ENCODE peak calls at places on chromosome 6, in six cellular contexts. One of them, this sample, is unnamed.

GRCh38 chr6:94089915-94090314 is 670.6 kb upstream of the EPHA7 start:
- DNase-seq in EL: no peak
- DNase-seq in NCI-H2081: no peak
- DNase-seq in fibroblast of the aortic adventitia: no peak
- DNase-seq in hippocampal formation: no peak
- DNase-seq in epithelial cell of proximal tubule: no peak
- DNase-seq in this sample: no peak

GRCh38 chr6:114989279-114989964 is 646.6 kb upstream of the HS3ST5 start:
- DNase-seq in EL: no peak
- DNase-seq in NCI-H2081: no peak
- DNase-seq in fibroblast of the aortic adventitia: no peak
- DNase-seq in hippocampal formation: no peak
- DNase-seq in epithelial cell of proximal tubule: no peak
- DNase-seq in this sample: no peak

GRCh38 chr6:53321701-53322100 is 27.0 kb downstream of the ELOVL5 start:
- DNase-seq in EL: no peak
- DNase-seq in NCI-H2081: no peak
- DNase-seq in fibroblast of the aortic adventitia: no peak
- DNase-seq in hippocampal formation: no peak
- DNase-seq in epithelial cell of proximal tubule: no peak
- DNase-seq in this sample: no peak

GRCh38 chr6:149316740-149317655 is 514 bp upstream of the TAB2 start:
- DNase-seq in EL: peak; percentile 94
- DNase-seq in NCI-H2081: peak; percentile 77
- DNase-seq in fibroblast of the aortic adventitia: peak; percentile 88
- DNase-seq in hippocampal formation: peak; percentile 78
- DNase-seq in epithelial cell of proximal tubule: no peak
- DNase-seq in this sample: peak; percentile 98

GRCh38 chr6:84728602-84729001 is 35.8 kb downstream of the TBX18 start:
- DNase-seq in EL: peak; percentile 35
- DNase-seq in NCI-H2081: peak; percentile 1
- DNase-seq in fibroblast of the aortic adventitia: no peak
- DNase-seq in hippocampal formation: no peak
- DNase-seq in epithelial cell of proximal tubule: no peak
- DNase-seq in this sample: peak; percentile 13

GRCh38 chr6:132715204-132715603 is 1.3 kb upstream of the VNN1 start:
- DNase-seq in EL: peak; percentile 65
- DNase-seq in NCI-H2081: no peak
- DNase-seq in fibroblast of the aortic adventitia: peak; percentile 52
- DNase-seq in hippocampal formation: peak; percentile 61
- DNase-seq in epithelial cell of proximal tubule: no peak
- DNase-seq in this sample: peak; percentile 32

GRCh38 chr6:132298344-132298949 is 102.8 kb downstream of the MOXD1 start:
- DNase-seq in EL: peak; percentile 46
- DNase-seq in NCI-H2081: peak; percentile 17
- DNase-seq in fibroblast of the aortic adventitia: peak; percentile 76
- DNase-seq in hippocampal formation: peak; percentile 38
- DNase-seq in epithelial cell of proximal tubule: no peak
- DNase-seq in this sample: peak; percentile 72

GRCh38 chr6:113461153-113461897 is 395.8 kb upstream of the MARCKS start:
- DNase-seq in EL: no peak
- DNase-seq in NCI-H2081: no peak
- DNase-seq in fibroblast of the aortic adventitia: peak; percentile 79
- DNase-seq in hippocampal formation: no peak
- DNase-seq in epithelial cell of proximal tubule: no peak
- DNase-seq in this sample: no peak

GRCh38 chr6:73722318-73723060 is 26.5 kb downstream of the CD109 start:
- DNase-seq in EL: peak; percentile 88
- DNase-seq in NCI-H2081: no peak
- DNase-seq in fibroblast of the aortic adventitia: peak; percentile 80
- DNase-seq in hippocampal formation: no peak
- DNase-seq in epithelial cell of proximal tubule: no peak
- DNase-seq in this sample: peak; percentile 77

GRCh38 chr6:52515219-52515960 is 61.5 kb downstream of the TRAM2 start:
- DNase-seq in EL: peak; percentile 53
- DNase-seq in NCI-H2081: no peak
- DNase-seq in fibroblast of the aortic adventitia: no peak
- DNase-seq in hippocampal formation: no peak
- DNase-seq in epithelial cell of proximal tubule: no peak
- DNase-seq in this sample: no peak

GRCh38 chr6:38640216-38640909 is 634 bp upstream of the BTBD9 start:
- DNase-seq in EL: peak; percentile 7
- DNase-seq in NCI-H2081: no peak
- DNase-seq in fibroblast of the aortic adventitia: peak; percentile 17
- DNase-seq in hippocampal formation: no peak
- DNase-seq in epithelial cell of proximal tubule: no peak
- DNase-seq in this sample: peak; percentile 5

GRCh38 chr6:369559-370431 is 21.8 kb upstream of the IRF4 start:
- DNase-seq in EL: no peak
- DNase-seq in NCI-H2081: no peak
- DNase-seq in fibroblast of the aortic adventitia: no peak
- DNase-seq in hippocampal formation: no peak
- DNase-seq in epithelial cell of proximal tubule: no peak
- DNase-seq in this sample: no peak

GRCh38 chr6:80742481-80742880 is 636.0 kb downstream of the BCKDHB start:
- DNase-seq in EL: peak; percentile 64
- DNase-seq in NCI-H2081: peak; percentile 34
- DNase-seq in fibroblast of the aortic adventitia: peak; percentile 77
- DNase-seq in hippocampal formation: no peak
- DNase-seq in epithelial cell of proximal tubule: peak; percentile 9
- DNase-seq in this sample: peak; percentile 54

GRCh38 chr6:51854347-51854746 is 233.1 kb downstream of the PKHD1 start:
- DNase-seq in EL: no peak
- DNase-seq in NCI-H2081: no peak
- DNase-seq in fibroblast of the aortic adventitia: no peak
- DNase-seq in hippocampal formation: no peak
- DNase-seq in epithelial cell of proximal tubule: no peak
- DNase-seq in this sample: no peak

GRCh38 chr6:138349891-138350290 is 27.8 kb upstream of the SMIM28 start:
- DNase-seq in EL: peak; percentile 8
- DNase-seq in NCI-H2081: no peak
- DNase-seq in fibroblast of the aortic adventitia: peak; percentile 54
- DNase-seq in hippocampal formation: no peak
- DNase-seq in epithelial cell of proximal tubule: no peak
- DNase-seq in this sample: peak; percentile 75

GRCh38 chr6:106511274-106512047 is 117.8 kb downstream of the RTN4IP1 start:
- DNase-seq in EL: peak; percentile 80
- DNase-seq in NCI-H2081: no peak
- DNase-seq in fibroblast of the aortic adventitia: peak; percentile 63
- DNase-seq in hippocampal formation: no peak
- DNase-seq in epithelial cell of proximal tubule: no peak
- DNase-seq in this sample: peak; percentile 75

GRCh38 chr6:69084746-69085335 is 449.8 kb downstream of the ADGRB3 start:
- DNase-seq in EL: peak; percentile 25
- DNase-seq in NCI-H2081: no peak
- DNase-seq in fibroblast of the aortic adventitia: no peak
- DNase-seq in hippocampal formation: no peak
- DNase-seq in epithelial cell of proximal tubule: no peak
- DNase-seq in this sample: no peak

GRCh38 chr6:39610229-39610628 is 115.0 kb downstream of the KIF6 start:
- DNase-seq in EL: no peak
- DNase-seq in NCI-H2081: no peak
- DNase-seq in fibroblast of the aortic adventitia: no peak
- DNase-seq in hippocampal formation: no peak
- DNase-seq in epithelial cell of proximal tubule: peak; percentile 19
- DNase-seq in this sample: peak; percentile 61

GRCh38 chr6:13836170-13836569 is 21.8 kb upstream of the MCUR1 start:
- DNase-seq in EL: no peak
- DNase-seq in NCI-H2081: no peak
- DNase-seq in fibroblast of the aortic adventitia: no peak
- DNase-seq in hippocampal formation: no peak
- DNase-seq in epithelial cell of proximal tubule: no peak
- DNase-seq in this sample: no peak

GRCh38 chr6:40308533-40309306 is 278.4 kb downstream of the LRFN2 start:
- DNase-seq in EL: peak; percentile 41
- DNase-seq in NCI-H2081: peak; percentile 55
- DNase-seq in fibroblast of the aortic adventitia: peak; percentile 40
- DNase-seq in hippocampal formation: peak; percentile 26
- DNase-seq in epithelial cell of proximal tubule: no peak
- DNase-seq in this sample: peak; percentile 62

GRCh38 chr6:137920331-137920730 is 53.3 kb downstream of the TNFAIP3 start:
- DNase-seq in EL: no peak
- DNase-seq in NCI-H2081: no peak
- DNase-seq in fibroblast of the aortic adventitia: no peak
- DNase-seq in hippocampal formation: no peak
- DNase-seq in epithelial cell of proximal tubule: no peak
- DNase-seq in this sample: no peak

GRCh38 chr6:168007592-168008338 is 10.3 kb downstream of the KIF25 start:
- DNase-seq in EL: peak; percentile 98
- DNase-seq in NCI-H2081: no peak
- DNase-seq in fibroblast of the aortic adventitia: peak; percentile 99
- DNase-seq in hippocampal formation: no peak
- DNase-seq in epithelial cell of proximal tubule: peak; percentile 99
- DNase-seq in this sample: peak; percentile 98

GRCh38 chr6:152301021-152301805 is 335.9 kb downstream of the SYNE1 start:
- DNase-seq in EL: no peak
- DNase-seq in NCI-H2081: no peak
- DNase-seq in fibroblast of the aortic adventitia: peak; percentile 53
- DNase-seq in hippocampal formation: no peak
- DNase-seq in epithelial cell of proximal tubule: peak; percentile 56
- DNase-seq in this sample: no peak

GRCh38 chr6:24547243-24547642 is 52.5 kb downstream of the ALDH5A1 start:
- DNase-seq in EL: peak; percentile 21
- DNase-seq in NCI-H2081: no peak
- DNase-seq in fibroblast of the aortic adventitia: no peak
- DNase-seq in hippocampal formation: no peak
- DNase-seq in epithelial cell of proximal tubule: no peak
- DNase-seq in this sample: no peak

GRCh38 chr6:111992851-111993250 is 61.1 kb upstream of the CCN6 start:
- DNase-seq in EL: peak; percentile 74
- DNase-seq in NCI-H2081: no peak
- DNase-seq in fibroblast of the aortic adventitia: no peak
- DNase-seq in hippocampal formation: no peak
- DNase-seq in epithelial cell of proximal tubule: no peak
- DNase-seq in this sample: no peak

GRCh38 chr6:157650261-157650640 is 172.8 kb upstream of the SNX9 start:
- DNase-seq in EL: no peak
- DNase-seq in NCI-H2081: no peak
- DNase-seq in fibroblast of the aortic adventitia: peak; percentile 14
- DNase-seq in hippocampal formation: peak; percentile 24
- DNase-seq in epithelial cell of proximal tubule: no peak
- DNase-seq in this sample: no peak

GRCh38 chr6:46325561-46326525 is 155.1 kb upstream of the ENPP5 start:
- DNase-seq in EL: peak; percentile 14
- DNase-seq in NCI-H2081: peak; percentile 53
- DNase-seq in fibroblast of the aortic adventitia: peak; percentile 31
- DNase-seq in hippocampal formation: peak; percentile 62
- DNase-seq in epithelial cell of proximal tubule: peak; percentile 61
- DNase-seq in this sample: peak; percentile 75

GRCh38 chr6:152099816-152100618 is 292.5 kb downstream of the ESR1 start:
- DNase-seq in EL: peak; percentile 80
- DNase-seq in NCI-H2081: no peak
- DNase-seq in fibroblast of the aortic adventitia: peak; percentile 70
- DNase-seq in hippocampal formation: no peak
- DNase-seq in epithelial cell of proximal tubule: no peak
- DNase-seq in this sample: no peak

GRCh38 chr6:45812937-45813336 is 202.7 kb downstream of the CLIC5 start:
- DNase-seq in EL: no peak
- DNase-seq in NCI-H2081: no peak
- DNase-seq in fibroblast of the aortic adventitia: peak; percentile 42
- DNase-seq in hippocampal formation: peak; percentile 28
- DNase-seq in epithelial cell of proximal tubule: no peak
- DNase-seq in this sample: peak; percentile 96

GRCh38 chr6:149323925-149324324 is 6.4 kb downstream of the TAB2 start:
- DNase-seq in EL: no peak
- DNase-seq in NCI-H2081: no peak
- DNase-seq in fibroblast of the aortic adventitia: no peak
- DNase-seq in hippocampal formation: no peak
- DNase-seq in epithelial cell of proximal tubule: no peak
- DNase-seq in this sample: no peak

GRCh38 chr6:107641500-107641931 is 151.6 kb downstream of the SOBP start:
- DNase-seq in EL: no peak
- DNase-seq in NCI-H2081: no peak
- DNase-seq in fibroblast of the aortic adventitia: no peak
- DNase-seq in hippocampal formation: peak; percentile 63
- DNase-seq in epithelial cell of proximal tubule: peak; percentile 74
- DNase-seq in this sample: peak; percentile 53

This sample was measured in astrocyte of the hippocampus.